ENCODE peak calls at places on chromosomes 11 and 22, in seven cellular contexts. One of them, this sample, is unnamed.

GRCh38 chr11:107844041-107844440 is 14.5 kb downstream of the SLC35F2 start:
- DNase-seq in left cardiac atrium: no peak
- DNase-seq in GM13976: no peak
- DNase-seq in body of pancreas: no peak
- DNase-seq in GDM1: no peak
- DNase-seq in endothelial cell: no peak
- DNase-seq in epithelial cell of prostate: peak
- DNase-seq in this sample: no peak

GRCh38 chr11:69403556-69404215 is 77.8 kb upstream of the LINC01488 start:
- DNase-seq in GM13976: no peak
- DNase-seq in GDM1: no peak
- DNase-seq in body of pancreas: peak
- DNase-seq in endothelial cell: no peak
- DNase-seq in epithelial cell of prostate: no peak
- DNase-seq in left cardiac atrium: no peak
- DNase-seq in this sample: no peak

GRCh38 chr22:43226368-43226979 is 39.5 kb upstream of the TTLL12 start:
- DNase-seq in left cardiac atrium: no peak
- DNase-seq in body of pancreas: no peak
- DNase-seq in GDM1: no peak
- DNase-seq in endothelial cell: no peak
- DNase-seq in GM13976: no peak
- DNase-seq in epithelial cell of prostate: no peak
- DNase-seq in this sample: peak

GRCh38 chr11:122343247-122343646 is 227.2 kb upstream of the BLID start:
- DNase-seq in GDM1: no peak
- DNase-seq in left cardiac atrium: no peak
- DNase-seq in endothelial cell: no peak
- DNase-seq in body of pancreas: no peak
- DNase-seq in epithelial cell of prostate: no peak
- DNase-seq in GM13976: no peak
- DNase-seq in this sample: no peak

GRCh38 chr11:126585388-126586302 is 230.2 kb downstream of the ST3GAL4 start:
- DNase-seq in endothelial cell: no peak
- DNase-seq in epithelial cell of prostate: peak
- DNase-seq in body of pancreas: peak
- DNase-seq in GDM1: no peak
- DNase-seq in GM13976: no peak
- DNase-seq in left cardiac atrium: peak
- DNase-seq in this sample: peak

GRCh38 chr11:95363710-95364109 is 132.7 kb upstream of the SESN3 start:
- DNase-seq in GM13976: no peak
- DNase-seq in left cardiac atrium: no peak
- DNase-seq in body of pancreas: no peak
- DNase-seq in epithelial cell of prostate: no peak
- DNase-seq in GDM1: no peak
- DNase-seq in endothelial cell: no peak
- DNase-seq in this sample: no peak

GRCh38 chr11:211295-211694 is 3.8 kb downstream of the RIC8A start:
- DNase-seq in epithelial cell of prostate: no peak
- DNase-seq in GDM1: no peak
- DNase-seq in body of pancreas: no peak
- DNase-seq in left cardiac atrium: no peak
- DNase-seq in GM13976: no peak
- DNase-seq in endothelial cell: no peak
- DNase-seq in this sample: no peak

GRCh38 chr22:46114518-46115387 is 35.6 kb upstream of the PPARA start:
- DNase-seq in GDM1: no peak
- DNase-seq in GM13976: no peak
- DNase-seq in body of pancreas: peak
- DNase-seq in epithelial cell of prostate: no peak
- DNase-seq in left cardiac atrium: no peak
- DNase-seq in endothelial cell: no peak
- DNase-seq in this sample: no peak

GRCh38 chr11:121657191-121657590 is 204.4 kb upstream of the SORL1-AS1 start:
- DNase-seq in left cardiac atrium: no peak
- DNase-seq in GDM1: no peak
- DNase-seq in endothelial cell: no peak
- DNase-seq in GM13976: no peak
- DNase-seq in body of pancreas: no peak
- DNase-seq in epithelial cell of prostate: no peak
- DNase-seq in this sample: no peak

GRCh38 chr22:43707650-43708049 is 104.5 kb downstream of the EFCAB6 start:
- DNase-seq in body of pancreas: no peak
- DNase-seq in left cardiac atrium: no peak
- DNase-seq in endothelial cell: no peak
- DNase-seq in GM13976: no peak
- DNase-seq in GDM1: no peak
- DNase-seq in epithelial cell of prostate: peak
- DNase-seq in this sample: no peak

GRCh38 chr22:43867839-43868652 is 5.7 kb upstream of the SULT4A1 start:
- DNase-seq in endothelial cell: peak
- DNase-seq in GM13976: no peak
- DNase-seq in left cardiac atrium: peak
- DNase-seq in epithelial cell of prostate: no peak
- DNase-seq in GDM1: no peak
- DNase-seq in body of pancreas: peak
- DNase-seq in this sample: peak

GRCh38 chr11:57567512-57568329 is at the start of gene UBE2L6:
- DNase-seq in GM13976: peak
- DNase-seq in epithelial cell of prostate: no peak
- DNase-seq in body of pancreas: peak
- DNase-seq in left cardiac atrium: peak
- DNase-seq in endothelial cell: peak
- DNase-seq in GDM1: peak
- DNase-seq in this sample: peak

GRCh38 chr11:8584096-8584495 is 9.9 kb downstream of the STK33 start:
- DNase-seq in GDM1: no peak
- DNase-seq in epithelial cell of prostate: no peak
- DNase-seq in endothelial cell: no peak
- DNase-seq in body of pancreas: no peak
- DNase-seq in left cardiac atrium: no peak
- DNase-seq in GM13976: no peak
- DNase-seq in this sample: no peak

GRCh38 chr11:74196781-74197486 is 25.8 kb downstream of the PPME1 start:
- DNase-seq in body of pancreas: no peak
- DNase-seq in endothelial cell: no peak
- DNase-seq in GDM1: no peak
- DNase-seq in left cardiac atrium: no peak
- DNase-seq in GM13976: no peak
- DNase-seq in epithelial cell of prostate: no peak
- DNase-seq in this sample: no peak

GRCh38 chr22:26845016-26845728 is 187.8 kb downstream of the MIAT start:
- DNase-seq in GM13976: no peak
- DNase-seq in epithelial cell of prostate: no peak
- DNase-seq in left cardiac atrium: no peak
- DNase-seq in endothelial cell: no peak
- DNase-seq in GDM1: peak
- DNase-seq in body of pancreas: no peak
- DNase-seq in this sample: no peak

GRCh38 chr22:27874185-27874584 is 44.9 kb downstream of the PITPNB start:
- DNase-seq in left cardiac atrium: no peak
- DNase-seq in GM13976: no peak
- DNase-seq in endothelial cell: no peak
- DNase-seq in epithelial cell of prostate: no peak
- DNase-seq in body of pancreas: no peak
- DNase-seq in GDM1: no peak
- DNase-seq in this sample: no peak

GRCh38 chr11:65861533-65862183 is 1.4 kb downstream of the MUS81 start:
- DNase-seq in GDM1: no peak
- DNase-seq in body of pancreas: no peak
- DNase-seq in left cardiac atrium: peak
- DNase-seq in epithelial cell of prostate: no peak
- DNase-seq in endothelial cell: peak
- DNase-seq in GM13976: no peak
- DNase-seq in this sample: no peak

GRCh38 chr11:833114-833791 is 501 bp downstream of the CD151 start:
- DNase-seq in GDM1: no peak
- DNase-seq in GM13976: peak
- DNase-seq in epithelial cell of prostate: no peak
- DNase-seq in left cardiac atrium: peak
- DNase-seq in body of pancreas: peak
- DNase-seq in endothelial cell: peak
- DNase-seq in this sample: no peak

GRCh38 chr11:36399236-36399635 is 103.1 kb downstream of the PRR5L start:
- DNase-seq in body of pancreas: no peak
- DNase-seq in GDM1: no peak
- DNase-seq in epithelial cell of prostate: no peak
- DNase-seq in GM13976: no peak
- DNase-seq in endothelial cell: no peak
- DNase-seq in left cardiac atrium: no peak
- DNase-seq in this sample: no peak

GRCh38 chr11:113014731-113015455 is 53.7 kb downstream of the NCAM1 start:
- DNase-seq in endothelial cell: no peak
- DNase-seq in body of pancreas: peak
- DNase-seq in GDM1: no peak
- DNase-seq in left cardiac atrium: peak
- DNase-seq in GM13976: no peak
- DNase-seq in epithelial cell of prostate: no peak
- DNase-seq in this sample: no peak

GRCh38 chr11:35253237-35253636 is 114.3 kb downstream of the CD44 start:
- DNase-seq in GM13976: no peak
- DNase-seq in endothelial cell: no peak
- DNase-seq in body of pancreas: no peak
- DNase-seq in left cardiac atrium: no peak
- DNase-seq in epithelial cell of prostate: no peak
- DNase-seq in GDM1: no peak
- DNase-seq in this sample: no peak

GRCh38 chr11:68690671-68691401 is 6.5 kb downstream of the GAL start:
- DNase-seq in epithelial cell of prostate: no peak
- DNase-seq in GDM1: no peak
- DNase-seq in endothelial cell: no peak
- DNase-seq in body of pancreas: no peak
- DNase-seq in GM13976: no peak
- DNase-seq in left cardiac atrium: no peak
- DNase-seq in this sample: no peak

GRCh38 chr11:100929377-100929776 is 200.2 kb downstream of the PGR start:
- DNase-seq in left cardiac atrium: no peak
- DNase-seq in GM13976: no peak
- DNase-seq in epithelial cell of prostate: no peak
- DNase-seq in body of pancreas: no peak
- DNase-seq in GDM1: no peak
- DNase-seq in endothelial cell: no peak
- DNase-seq in this sample: no peak

GRCh38 chr11:9760180-9760550 is 96.3 kb downstream of the SWAP70 start:
- DNase-seq in endothelial cell: no peak
- DNase-seq in epithelial cell of prostate: no peak
- DNase-seq in GM13976: no peak
- DNase-seq in GDM1: no peak
- DNase-seq in body of pancreas: peak
- DNase-seq in left cardiac atrium: peak
- DNase-seq in this sample: peak

GRCh38 chr22:43476341-43476740 is 64.5 kb downstream of the MPPED1 start:
- DNase-seq in GDM1: no peak
- DNase-seq in GM13976: no peak
- DNase-seq in epithelial cell of prostate: no peak
- DNase-seq in body of pancreas: no peak
- DNase-seq in endothelial cell: no peak
- DNase-seq in left cardiac atrium: no peak
- DNase-seq in this sample: no peak

GRCh38 chr22:33853200-33854097 is 66.8 kb downstream of the LARGE1 start:
- DNase-seq in epithelial cell of prostate: peak
- DNase-seq in body of pancreas: peak
- DNase-seq in GDM1: no peak
- DNase-seq in GM13976: peak
- DNase-seq in endothelial cell: no peak
- DNase-seq in left cardiac atrium: peak
- DNase-seq in this sample: peak

GRCh38 chr11:84958295-84958694 is 668.8 kb downstream of the DLG2 start:
- DNase-seq in epithelial cell of prostate: no peak
- DNase-seq in GDM1: no peak
- DNase-seq in GM13976: no peak
- DNase-seq in endothelial cell: no peak
- DNase-seq in body of pancreas: no peak
- DNase-seq in left cardiac atrium: no peak
- DNase-seq in this sample: no peak

GRCh38 chr11:6889835-6890234 is 2.5 kb downstream of the OR2D2 start:
- DNase-seq in epithelial cell of prostate: no peak
- DNase-seq in GM13976: no peak
- DNase-seq in endothelial cell: no peak
- DNase-seq in body of pancreas: no peak
- DNase-seq in GDM1: no peak
- DNase-seq in left cardiac atrium: no peak
- DNase-seq in this sample: no peak

GRCh38 chr11:8566613-8567210 is 27.3 kb downstream of the STK33 start:
- DNase-seq in GM13976: peak
- DNase-seq in endothelial cell: no peak
- DNase-seq in left cardiac atrium: no peak
- DNase-seq in epithelial cell of prostate: no peak
- DNase-seq in body of pancreas: no peak
- DNase-seq in GDM1: no peak
- DNase-seq in this sample: peak

GRCh38 chr11:99988105-99988907 is 698.8 kb upstream of the ARHGAP42 start:
- DNase-seq in endothelial cell: no peak
- DNase-seq in epithelial cell of prostate: no peak
- DNase-seq in body of pancreas: no peak
- DNase-seq in GM13976: no peak
- DNase-seq in left cardiac atrium: no peak
- DNase-seq in GDM1: no peak
- DNase-seq in this sample: peak

GRCh38 chr11:10302744-10303557 is 1.9 kb upstream of the ADM start:
- DNase-seq in endothelial cell: peak
- DNase-seq in body of pancreas: peak
- DNase-seq in GM13976: peak
- DNase-seq in left cardiac atrium: peak
- DNase-seq in GDM1: peak
- DNase-seq in epithelial cell of prostate: no peak
- DNase-seq in this sample: peak

GRCh38 chr11:37504066-37504611 is 906.1 kb upstream of the RAG2 start:
- DNase-seq in body of pancreas: no peak
- DNase-seq in GM13976: peak
- DNase-seq in left cardiac atrium: no peak
- DNase-seq in epithelial cell of prostate: peak
- DNase-seq in endothelial cell: no peak
- DNase-seq in GDM1: no peak
- DNase-seq in this sample: peak

GRCh38 chr11:2459016-2459725 is 14.4 kb downstream of the KCNQ1 start:
- DNase-seq in GM13976: no peak
- DNase-seq in epithelial cell of prostate: no peak
- DNase-seq in body of pancreas: peak
- DNase-seq in endothelial cell: no peak
- DNase-seq in left cardiac atrium: no peak
- DNase-seq in GDM1: no peak
- DNase-seq in this sample: no peak

GRCh38 chr11:118634435-118635236 is 27.2 kb downstream of the PHLDB1 start:
- DNase-seq in endothelial cell: peak
- DNase-seq in GM13976: no peak
- DNase-seq in epithelial cell of prostate: no peak
- DNase-seq in body of pancreas: peak
- DNase-seq in GDM1: no peak
- DNase-seq in left cardiac atrium: peak
- DNase-seq in this sample: no peak

GRCh38 chr22:40007826-40008710 is 13.3 kb downstream of the FAM83F start:
- DNase-seq in GM13976: no peak
- DNase-seq in body of pancreas: no peak
- DNase-seq in GDM1: no peak
- DNase-seq in endothelial cell: no peak
- DNase-seq in left cardiac atrium: no peak
- DNase-seq in epithelial cell of prostate: no peak
- DNase-seq in this sample: no peak

GRCh38 chr22:44880588-44881245 is 128.3 kb downstream of the ARHGAP8 start:
- DNase-seq in endothelial cell: no peak
- DNase-seq in left cardiac atrium: no peak
- DNase-seq in epithelial cell of prostate: no peak
- DNase-seq in GM13976: peak
- DNase-seq in GDM1: no peak
- DNase-seq in body of pancreas: no peak
- DNase-seq in this sample: no peak

GRCh38 chr11:121416909-121417567 is 35.1 kb upstream of the SORL1 start:
- DNase-seq in GDM1: peak
- DNase-seq in body of pancreas: peak
- DNase-seq in left cardiac atrium: peak
- DNase-seq in endothelial cell: no peak
- DNase-seq in GM13976: peak
- DNase-seq in epithelial cell of prostate: peak
- DNase-seq in this sample: peak

GRCh38 chr22:25053153-25053805 is 100.8 kb downstream of the KIAA1671 start:
- DNase-seq in GM13976: no peak
- DNase-seq in GDM1: no peak
- DNase-seq in epithelial cell of prostate: no peak
- DNase-seq in endothelial cell: no peak
- DNase-seq in body of pancreas: no peak
- DNase-seq in left cardiac atrium: peak
- DNase-seq in this sample: peak